ENCODE peak calls at places on chromosomes 4 and X, in seven cellular contexts. One of them, this sample, is unnamed.

GRCh38 chrX:40578039-40578438 is 2.7 kb upstream of the ATP6AP2 start:
- DNase-seq in GM12865: no peak
- DNase-seq in tibial artery: no peak
- DNase-seq in colonic mucosa: no peak
- DNase-seq in foreskin keratinocyte: no peak
- DNase-seq in endothelial cell: no peak
- DNase-seq in astrocyte of the spinal cord: no peak
- DNase-seq in this sample: no peak

GRCh38 chr4:18568600-18568999 is 547.0 kb upstream of the LCORL start:
- DNase-seq in GM12865: no peak
- DNase-seq in foreskin keratinocyte: no peak
- DNase-seq in astrocyte of the spinal cord: no peak
- DNase-seq in tibial artery: no peak
- DNase-seq in colonic mucosa: no peak
- DNase-seq in endothelial cell: no peak
- DNase-seq in this sample: no peak

GRCh38 chr4:160020804-160021203 is 917.9 kb downstream of the RAPGEF2 start:
- DNase-seq in tibial artery: no peak
- DNase-seq in endothelial cell: no peak
- DNase-seq in GM12865: no peak
- DNase-seq in foreskin keratinocyte: no peak
- DNase-seq in astrocyte of the spinal cord: peak; percentile 12
- DNase-seq in colonic mucosa: no peak
- DNase-seq in this sample: no peak

GRCh38 chrX:101009086-101009485 is 39.6 kb downstream of the ARL13A start:
- DNase-seq in tibial artery: no peak
- DNase-seq in astrocyte of the spinal cord: peak; percentile 20
- DNase-seq in endothelial cell: no peak
- DNase-seq in GM12865: no peak
- DNase-seq in colonic mucosa: no peak
- DNase-seq in foreskin keratinocyte: no peak
- DNase-seq in this sample: peak; percentile 3

GRCh38 chr4:40121515-40121914 is 64.9 kb downstream of the N4BP2 start:
- DNase-seq in astrocyte of the spinal cord: peak; percentile 79
- DNase-seq in tibial artery: no peak
- DNase-seq in GM12865: peak; percentile 30
- DNase-seq in colonic mucosa: no peak
- DNase-seq in foreskin keratinocyte: peak; percentile 63
- DNase-seq in endothelial cell: no peak
- DNase-seq in this sample: peak; percentile 70

GRCh38 chrX:113545040-113545439 is 704.4 kb upstream of the AMOT start:
- DNase-seq in astrocyte of the spinal cord: no peak
- DNase-seq in tibial artery: no peak
- DNase-seq in foreskin keratinocyte: no peak
- DNase-seq in GM12865: no peak
- DNase-seq in endothelial cell: no peak
- DNase-seq in colonic mucosa: no peak
- DNase-seq in this sample: no peak

GRCh38 chr4:86500527-86500926 is 93.6 kb upstream of the PTPN13 start:
- DNase-seq in endothelial cell: no peak
- DNase-seq in foreskin keratinocyte: no peak
- DNase-seq in GM12865: no peak
- DNase-seq in tibial artery: no peak
- DNase-seq in colonic mucosa: no peak
- DNase-seq in astrocyte of the spinal cord: no peak
- DNase-seq in this sample: no peak

GRCh38 chrX:39883664-39884063 is 214.1 kb downstream of the BCOR start:
- DNase-seq in endothelial cell: no peak
- DNase-seq in colonic mucosa: no peak
- DNase-seq in tibial artery: no peak
- DNase-seq in foreskin keratinocyte: no peak
- DNase-seq in astrocyte of the spinal cord: no peak
- DNase-seq in GM12865: peak; percentile 54
- DNase-seq in this sample: no peak

GRCh38 chr4:149706942-149707341 is 108.7 kb downstream of the IQCM start:
- DNase-seq in foreskin keratinocyte: no peak
- DNase-seq in tibial artery: no peak
- DNase-seq in GM12865: no peak
- DNase-seq in colonic mucosa: no peak
- DNase-seq in endothelial cell: no peak
- DNase-seq in astrocyte of the spinal cord: peak; percentile 63
- DNase-seq in this sample: no peak

GRCh38 chr4:27308379-27308778 is 447.7 kb downstream of the STIM2 start:
- DNase-seq in GM12865: no peak
- DNase-seq in foreskin keratinocyte: no peak
- DNase-seq in colonic mucosa: no peak
- DNase-seq in endothelial cell: no peak
- DNase-seq in astrocyte of the spinal cord: no peak
- DNase-seq in tibial artery: no peak
- DNase-seq in this sample: no peak

GRCh38 chrX:554271-554670 is 76.3 kb upstream of the SHOX start:
- DNase-seq in GM12865: no peak
- DNase-seq in tibial artery: no peak
- DNase-seq in foreskin keratinocyte: no peak
- DNase-seq in colonic mucosa: no peak
- DNase-seq in endothelial cell: no peak
- DNase-seq in astrocyte of the spinal cord: no peak
- DNase-seq in this sample: no peak

GRCh38 chr4:81632581-81633247 is 161.0 kb upstream of the RASGEF1B start:
- DNase-seq in endothelial cell: no peak
- DNase-seq in GM12865: no peak
- DNase-seq in foreskin keratinocyte: peak; percentile 95
- DNase-seq in colonic mucosa: no peak
- DNase-seq in astrocyte of the spinal cord: no peak
- DNase-seq in tibial artery: no peak
- DNase-seq in this sample: peak; percentile 91

GRCh38 chr4:4752576-4753401 is 106.7 kb upstream of the MSX1 start:
- DNase-seq in astrocyte of the spinal cord: no peak
- DNase-seq in tibial artery: no peak
- DNase-seq in GM12865: no peak
- DNase-seq in endothelial cell: no peak
- DNase-seq in foreskin keratinocyte: no peak
- DNase-seq in colonic mucosa: no peak
- DNase-seq in this sample: no peak

GRCh38 chr4:43560047-43560446 is 667.5 kb downstream of the GRXCR1 start:
- DNase-seq in colonic mucosa: no peak
- DNase-seq in tibial artery: no peak
- DNase-seq in endothelial cell: no peak
- DNase-seq in astrocyte of the spinal cord: no peak
- DNase-seq in foreskin keratinocyte: no peak
- DNase-seq in GM12865: no peak
- DNase-seq in this sample: no peak

GRCh38 chr4:106315476-106315967 is 487 bp downstream of the TBCK start:
- DNase-seq in endothelial cell: no peak
- DNase-seq in foreskin keratinocyte: peak; percentile 95
- DNase-seq in colonic mucosa: peak; percentile 55
- DNase-seq in astrocyte of the spinal cord: peak; percentile 24
- DNase-seq in tibial artery: no peak
- DNase-seq in GM12865: no peak
- DNase-seq in this sample: peak; percentile 54

GRCh38 chr4:146795721-146796120 is 149.9 kb downstream of the TTC29 start:
- DNase-seq in astrocyte of the spinal cord: no peak
- DNase-seq in colonic mucosa: no peak
- DNase-seq in foreskin keratinocyte: no peak
- DNase-seq in endothelial cell: no peak
- DNase-seq in GM12865: no peak
- DNase-seq in tibial artery: no peak
- DNase-seq in this sample: no peak

GRCh38 chr4:151310124-151310728 is 15.2 kb downstream of the SH3D19 start:
- DNase-seq in astrocyte of the spinal cord: no peak
- DNase-seq in tibial artery: no peak
- DNase-seq in colonic mucosa: no peak
- DNase-seq in endothelial cell: no peak
- DNase-seq in foreskin keratinocyte: no peak
- DNase-seq in GM12865: no peak
- DNase-seq in this sample: no peak

GRCh38 chr4:188976644-188977115 is 837.4 kb downstream of the TRIML1 start:
- DNase-seq in astrocyte of the spinal cord: peak; percentile 81
- DNase-seq in foreskin keratinocyte: peak; percentile 12
- DNase-seq in colonic mucosa: no peak
- DNase-seq in tibial artery: no peak
- DNase-seq in endothelial cell: no peak
- DNase-seq in GM12865: no peak
- DNase-seq in this sample: peak; percentile 57

GRCh38 chr4:119646347-119647071 is 17.9 kb upstream of the PDE5A start:
- DNase-seq in endothelial cell: no peak
- DNase-seq in GM12865: no peak
- DNase-seq in foreskin keratinocyte: no peak
- DNase-seq in colonic mucosa: no peak
- DNase-seq in astrocyte of the spinal cord: peak; percentile 83
- DNase-seq in tibial artery: no peak
- DNase-seq in this sample: no peak

GRCh38 chr4:75653845-75654503 is 19.2 kb downstream of the G3BP2 start:
- DNase-seq in tibial artery: no peak
- DNase-seq in GM12865: no peak
- DNase-seq in endothelial cell: peak; percentile 18
- DNase-seq in colonic mucosa: no peak
- DNase-seq in foreskin keratinocyte: no peak
- DNase-seq in astrocyte of the spinal cord: peak; percentile 28
- DNase-seq in this sample: peak; percentile 45

GRCh38 chrX:131779313-131779712 is 235.4 kb downstream of the OR13H1 start:
- DNase-seq in astrocyte of the spinal cord: no peak
- DNase-seq in GM12865: no peak
- DNase-seq in foreskin keratinocyte: no peak
- DNase-seq in colonic mucosa: no peak
- DNase-seq in endothelial cell: no peak
- DNase-seq in tibial artery: no peak
- DNase-seq in this sample: peak; percentile 27

GRCh38 chr4:23455482-23455881 is 434.4 kb downstream of the PPARGC1A start:
- DNase-seq in foreskin keratinocyte: no peak
- DNase-seq in endothelial cell: peak; percentile 7
- DNase-seq in tibial artery: no peak
- DNase-seq in GM12865: no peak
- DNase-seq in colonic mucosa: peak; percentile 28
- DNase-seq in astrocyte of the spinal cord: no peak
- DNase-seq in this sample: peak; percentile 45
- TF ChIP-seq CTCF in foreskin keratinocyte: peak; percentile 16
- TF ChIP-seq CTCF in endothelial cell: no peak
- TF ChIP-seq CTCF in tibial artery: no peak
- TF ChIP-seq CTCF in GM12865: no peak
- TF ChIP-seq CTCF in colonic mucosa: no peak
- TF ChIP-seq CTCF in astrocyte of the spinal cord: no peak
- TF ChIP-seq CTCF in this sample: no peak

DNA sequence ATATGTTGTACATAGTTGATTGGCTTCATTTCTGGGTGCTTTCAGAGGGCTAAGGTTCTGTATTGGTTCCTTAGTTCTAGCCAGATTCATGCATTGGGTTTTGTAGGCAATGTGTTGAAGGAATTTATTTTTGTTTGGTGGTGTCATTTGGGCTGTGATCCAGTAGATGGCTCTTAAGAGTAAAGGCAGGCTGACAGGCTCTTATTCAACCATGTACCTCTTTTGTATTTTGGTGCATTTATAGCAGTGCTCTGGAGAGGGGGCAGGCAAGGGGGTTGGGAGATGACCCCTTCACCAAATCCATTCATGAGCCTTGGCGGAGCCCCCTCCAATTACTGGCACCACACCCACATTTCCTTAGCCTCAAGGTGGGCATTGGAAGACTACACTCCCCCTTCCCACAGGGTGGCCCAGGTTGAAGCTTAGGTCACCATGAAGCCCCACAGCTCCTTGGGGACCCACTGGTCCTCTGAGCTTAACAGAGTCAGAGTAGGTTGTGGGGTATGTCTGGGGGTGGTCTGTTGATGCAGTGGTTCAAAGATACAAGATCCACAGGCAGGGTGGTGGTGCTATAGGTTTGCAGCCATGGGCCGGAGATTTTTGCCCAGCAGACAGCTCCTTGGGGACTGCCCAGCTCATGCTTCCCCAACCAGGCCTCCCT is 143.0 kb upstream of the GNPDA2 start:
- DNase-seq in astrocyte of the spinal cord: no peak
- DNase-seq in endothelial cell: no peak
- DNase-seq in tibial artery: no peak
- DNase-seq in GM12865: peak; percentile 2
- DNase-seq in foreskin keratinocyte: no peak
- DNase-seq in colonic mucosa: no peak
- DNase-seq in this sample: peak; percentile 14
- TF ChIP-seq CTCF in astrocyte of the spinal cord: no peak
- TF ChIP-seq CTCF in endothelial cell: no peak
- TF ChIP-seq CTCF in tibial artery: no peak
- TF ChIP-seq CTCF in GM12865: no peak
- TF ChIP-seq CTCF in foreskin keratinocyte: peak; percentile 49
- TF ChIP-seq CTCF in colonic mucosa: no peak
- TF ChIP-seq CTCF in this sample: peak; percentile 11

DNA sequence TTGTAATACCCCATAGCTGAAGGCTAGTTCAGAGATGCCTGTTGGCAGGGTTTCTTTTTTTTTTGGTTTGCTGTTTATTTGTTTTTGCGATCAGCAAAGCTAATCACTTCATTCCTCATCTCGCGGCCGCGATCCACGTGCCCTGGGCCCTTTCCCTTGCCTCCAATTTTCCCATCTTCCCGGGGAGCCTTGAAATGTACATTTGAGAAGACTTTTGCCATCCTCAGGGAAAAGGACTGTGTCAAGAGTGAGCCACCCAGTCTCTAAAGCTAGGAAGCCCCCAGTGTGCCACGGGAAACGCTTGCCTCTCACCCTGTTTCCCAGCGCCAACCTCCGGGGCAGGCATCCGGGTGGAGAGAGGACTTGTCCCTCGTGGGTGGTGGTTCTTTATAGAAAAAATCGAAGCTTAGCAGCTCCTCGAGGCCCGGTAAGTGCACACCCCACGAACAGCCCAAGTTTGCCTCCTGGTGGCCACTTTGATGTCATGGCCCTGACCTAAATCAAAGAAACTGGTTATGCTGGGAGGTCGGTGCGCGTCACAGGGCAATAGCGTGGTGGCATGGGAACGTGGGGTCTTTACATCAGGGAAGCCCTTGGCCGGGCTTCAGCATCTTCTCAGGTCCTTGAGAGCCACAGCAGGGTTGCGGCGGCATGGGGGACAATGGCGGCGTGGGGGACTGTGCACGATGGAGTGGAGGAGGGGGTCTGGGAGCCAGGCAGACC is 42.0 kb downstream of the MAP7D3 start:
- DNase-seq in colonic mucosa: peak; percentile 42
- DNase-seq in GM12865: peak; percentile 17
- DNase-seq in endothelial cell: peak; percentile 34
- DNase-seq in foreskin keratinocyte: no peak
- DNase-seq in astrocyte of the spinal cord: peak; percentile 49
- DNase-seq in tibial artery: peak; percentile 58
- DNase-seq in this sample: peak; percentile 38
- TF ChIP-seq CTCF in colonic mucosa: peak; percentile 43
- TF ChIP-seq CTCF in GM12865: peak; percentile 20
- TF ChIP-seq CTCF in endothelial cell: peak; percentile 49
- TF ChIP-seq CTCF in foreskin keratinocyte: peak; percentile 48
- TF ChIP-seq CTCF in astrocyte of the spinal cord: peak; percentile 57
- TF ChIP-seq CTCF in tibial artery: peak; percentile 37
- TF ChIP-seq CTCF in this sample: peak; percentile 42

GRCh38 chr4:126582737-126583136 is 1050.0 kb upstream of the INTU start:
- DNase-seq in foreskin keratinocyte: no peak
- DNase-seq in colonic mucosa: no peak
- DNase-seq in endothelial cell: peak; percentile 12
- DNase-seq in GM12865: peak; percentile 2
- DNase-seq in tibial artery: no peak
- DNase-seq in astrocyte of the spinal cord: no peak
- DNase-seq in this sample: peak; percentile 29

DNA sequence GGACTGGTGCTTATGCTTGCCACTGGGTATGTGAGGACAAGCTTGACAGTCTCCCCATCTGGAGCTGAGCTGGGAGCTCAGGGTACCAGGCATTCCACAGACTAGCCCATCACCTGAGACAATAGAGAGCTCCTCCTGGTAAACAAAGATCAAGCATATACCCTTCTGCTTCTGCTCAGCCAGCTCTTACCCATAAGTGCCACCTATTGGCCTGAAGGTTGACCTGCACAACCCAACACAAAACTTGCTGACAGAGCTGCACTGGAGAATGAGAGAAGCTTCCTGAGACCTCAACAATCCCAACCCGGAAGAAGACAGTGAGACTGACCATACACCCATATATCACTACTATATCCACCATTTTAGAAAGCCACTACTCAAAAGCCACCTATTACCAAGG is 1049.2 kb upstream of the INTU start:
- DNase-seq in colonic mucosa: no peak
- DNase-seq in endothelial cell: peak; percentile 47
- DNase-seq in foreskin keratinocyte: no peak
- DNase-seq in GM12865: peak; percentile 25
- DNase-seq in astrocyte of the spinal cord: no peak
- DNase-seq in tibial artery: no peak
- DNase-seq in this sample: peak; percentile 44
- TF ChIP-seq CTCF in colonic mucosa: no peak
- TF ChIP-seq CTCF in endothelial cell: peak; percentile 46
- TF ChIP-seq CTCF in foreskin keratinocyte: peak; percentile 25
- TF ChIP-seq CTCF in GM12865: peak; percentile 24
- TF ChIP-seq CTCF in astrocyte of the spinal cord: peak; percentile 29
- TF ChIP-seq CTCF in tibial artery: no peak
- TF ChIP-seq CTCF in this sample: peak; percentile 53

This sample was measured in MCF 10A.